ENCODE peak calls at places on chromosomes 5 and 9, in four cellular contexts. N is keratinocyte, U is K562, V is H1. R is an unnamed sample. For H4K20me1, the result is how much of the 10 kb centered on the place peaks cover.

GRCh38 chr5:79974896-79975295 is 16.2 kb downstream of the MTX3 start:
- DNase-seq in U (no peak), V (no peak), N (no peak), R (no peak)

GRCh38 chr9:78015242-78015641 is 16.4 kb downstream of the GNAQ start:
- DNase-seq in N (no peak), U (no peak), V (no peak), R (no peak)

GRCh38 chr5:69075522-69076169 is 18.2 kb upstream of the SLC30A5 start:
- DNase-seq in U (no peak), N (no peak), V (no peak), R (no peak)

GRCh38 chr9:133968428-133968827 is 23.7 kb downstream of the VAV2 start:
- DNase-seq in V (no peak), U (no peak), N (no peak), R (no peak)

GRCh38 chr5:155027993-155028629 is 14.6 kb downstream of the KIF4B start:
- DNase-seq in V (no peak), N (no peak), U (peak), R (no peak)

GRCh38 chr9:90637626-90638025 is 5.0 kb downstream of the DIRAS2 start:
- DNase-seq in N (no peak), V (no peak), U (no peak), R (no peak)

GRCh38 chr5:105978011-105978410 is 1692.7 kb downstream of the EFNA5 start:
- DNase-seq in V (no peak), U (no peak), N (no peak), R (no peak)

GRCh38 chr9:121929893-121930875 is 162.9 kb downstream of the TTLL11 start:
- DNase-seq in V (no peak), U (peak), N (no peak), R (peak)

GRCh38 chr9:129898205-129898604 is 62.9 kb downstream of the USP20 start:
- DNase-seq in V (no peak), N (no peak), U (no peak), R (no peak)

GRCh38 chr5:181151146-181151545 is 3.8 kb downstream of the OR2V2 start:
- DNase-seq in U (no peak), V (no peak), N (no peak), R (no peak)

GRCh38 chr9:128088253-128088945 is 20.4 kb downstream of the SLC25A25 start:
- DNase-seq in V (no peak), N (no peak), U (no peak), R (no peak)

GRCh38 chr5:115467631-115468030 is 76.9 kb downstream of the FEM1C start:
- DNase-seq in V (no peak), U (no peak), N (no peak), R (no peak)

GRCh38 chr9:134491436-134491835 is 150.2 kb upstream of the COL5A1 start:
- DNase-seq in V (no peak), U (no peak), N (no peak), R (no peak)

GRCh38 chr5:59380350-59380951 is 513.1 kb downstream of the PDE4D start:
- DNase-seq in U (peak), V (no peak), N (peak), R (peak)

GRCh38 chr9:94824913-94825619 is 98.6 kb downstream of the AOPEP start:
- DNase-seq in N (no peak), V (peak), U (no peak), R (no peak)

GRCh38 chr9:35172878-35173277 is 11.1 kb downstream of the UNC13B start:
- DNase-seq in U (no peak), N (no peak), V (no peak), R (no peak)

GRCh38 chr5:11400312-11400711 is 503.9 kb downstream of the CTNND2 start:
- DNase-seq in U (no peak), V (no peak), N (no peak), R (no peak)

GRCh38 chr9:133003071-133003461 is 24.6 kb downstream of the GFI1B start:
- DNase-seq in N (no peak), V (no peak), U (peak), R (peak)

GRCh38 chr9:98045234-98046160 is 11.0 kb upstream of the NANS start:
- DNase-seq in U (peak), N (no peak), V (no peak), R (peak)

GRCh38 chr5:40332945-40333344 is 346.8 kb upstream of the PTGER4 start:
- DNase-seq in U (no peak), N (no peak), V (no peak), R (no peak)

GRCh38 chr9:109467936-109468335 is 30.2 kb downstream of the PTPN3 start:
- DNase-seq in U (no peak), N (no peak), V (no peak), R (no peak)

GRCh38 chr5:87015908-87016307 is 251.8 kb upstream of the RASA1 start:
- DNase-seq in N (no peak), U (no peak), V (no peak), R (no peak)

GRCh38 chr9:112312139-112312538 is 21.3 kb downstream of the PTBP3 start:
- DNase-seq in U (no peak), N (no peak), V (no peak), R (no peak)

GRCh38 chr9:112311497-112311896 is 21.9 kb downstream of the PTBP3 start:
- DNase-seq in N (no peak), V (no peak), U (no peak), R (no peak)

GRCh38 chr9:112310826-112311225 is 22.6 kb downstream of the PTBP3 start:
- DNase-seq in U (no peak), V (no peak), N (no peak), R (no peak)

DNA sequence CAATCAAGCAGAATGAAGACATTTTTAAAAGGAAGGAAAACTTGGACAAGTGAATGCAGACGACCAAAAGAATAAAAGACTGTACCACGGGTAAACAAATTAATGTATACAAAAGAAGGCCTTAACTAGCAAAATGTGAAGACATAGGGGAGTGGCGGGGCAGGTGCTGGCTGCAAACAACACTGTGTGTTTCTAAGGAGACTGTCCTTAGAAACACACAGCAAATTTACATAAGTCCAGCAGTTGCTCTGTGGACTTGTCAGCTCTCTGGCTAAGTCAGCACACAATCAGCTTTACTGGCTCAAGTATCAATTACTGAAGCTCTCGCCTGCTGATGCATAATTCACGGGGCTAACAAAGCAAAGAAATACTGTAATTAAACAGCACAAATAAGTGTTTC is 24.8 kb downstream of the PTBP3 start:
- DNase-seq in U (no peak), N (no peak), V (no peak), R (no peak)
- H4K20me1 ChIP-seq in U (under half), N (under half), V (under half), R (under half)

DNA sequence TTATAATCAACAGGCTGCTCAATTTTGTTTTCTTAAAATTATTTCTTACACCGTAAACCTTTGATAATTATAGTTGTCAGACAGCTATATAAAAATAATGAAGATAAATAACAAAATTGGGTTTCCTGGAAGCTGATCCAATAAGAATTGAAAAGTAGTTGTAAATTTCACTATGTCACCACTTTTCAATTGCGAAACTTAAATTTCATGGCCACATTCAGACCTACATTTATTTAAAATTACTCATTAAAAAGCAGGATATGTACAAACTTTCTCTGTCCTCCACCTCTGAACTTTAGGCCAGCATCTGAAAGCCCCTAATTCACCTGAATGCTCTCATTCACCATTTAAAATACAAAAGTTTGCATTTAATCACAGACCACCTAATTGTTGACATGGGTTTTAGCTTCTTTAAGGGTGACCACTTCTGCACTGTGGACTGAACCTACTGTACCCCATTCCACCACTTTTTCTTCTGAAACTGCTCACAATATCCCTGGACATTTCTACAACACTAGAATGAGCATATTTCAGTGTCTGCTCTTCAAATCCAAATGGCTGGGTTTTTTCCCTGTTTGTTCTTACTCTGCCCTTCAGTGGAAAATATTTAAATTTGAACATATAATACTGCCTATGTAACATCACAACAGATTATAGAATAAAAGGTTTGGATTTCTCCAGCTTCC is 644 bp downstream of the SELENOP start:
- DNase-seq in U (no peak), N (no peak), V (no peak), R (no peak)
- H3K4me3 ChIP-seq in U (no peak), N (peak), V (peak), R (no peak)

GRCh38 chr5:1788828-1789227 is 10.8 kb downstream of the MRPL36 start:
- DNase-seq in N (no peak), U (no peak), V (no peak), R (no peak)
- H3K9ac ChIP-seq in N (no peak), U (no peak), V (no peak), R (no peak)

DNA sequence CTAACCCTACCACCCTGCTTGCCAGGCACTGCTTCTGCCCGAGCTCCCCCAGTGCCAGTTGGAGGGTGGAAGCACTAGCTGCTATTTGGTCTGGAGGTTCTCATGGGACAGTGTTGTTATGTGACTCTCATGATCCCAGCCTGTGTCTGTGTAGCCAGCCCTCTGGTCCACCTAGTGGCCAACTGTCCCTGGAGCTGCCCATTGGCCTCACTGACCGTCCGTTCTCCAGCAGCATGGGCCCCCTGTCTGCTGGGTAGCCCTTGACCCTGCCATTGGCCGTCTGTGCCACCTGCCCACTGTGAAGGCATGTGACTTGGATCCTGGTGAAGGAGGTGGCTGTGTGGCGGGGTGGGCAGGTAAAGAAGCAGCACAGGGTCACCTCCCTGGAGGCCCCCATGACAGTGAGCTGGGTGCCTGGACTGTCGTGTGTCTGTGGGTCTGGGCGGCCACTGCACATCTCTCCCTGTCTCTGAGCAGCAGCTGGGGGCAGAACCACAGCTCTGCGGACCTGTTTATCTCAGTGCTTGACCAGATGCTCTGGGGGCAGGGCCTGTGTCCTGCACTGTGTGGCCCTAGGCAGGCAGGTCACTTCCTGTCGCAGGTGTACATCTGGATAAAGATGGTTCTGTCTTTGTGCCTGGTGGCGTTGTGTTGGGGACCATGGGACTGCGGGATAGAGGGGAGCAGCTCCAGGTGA is 11.4 kb downstream of the PHF2 start:
- DNase-seq in N (no peak), U (peak), V (no peak), R (no peak)
- H4K20me1 ChIP-seq in N (under half), U (under half), V (under half), R (under half)

DNA sequence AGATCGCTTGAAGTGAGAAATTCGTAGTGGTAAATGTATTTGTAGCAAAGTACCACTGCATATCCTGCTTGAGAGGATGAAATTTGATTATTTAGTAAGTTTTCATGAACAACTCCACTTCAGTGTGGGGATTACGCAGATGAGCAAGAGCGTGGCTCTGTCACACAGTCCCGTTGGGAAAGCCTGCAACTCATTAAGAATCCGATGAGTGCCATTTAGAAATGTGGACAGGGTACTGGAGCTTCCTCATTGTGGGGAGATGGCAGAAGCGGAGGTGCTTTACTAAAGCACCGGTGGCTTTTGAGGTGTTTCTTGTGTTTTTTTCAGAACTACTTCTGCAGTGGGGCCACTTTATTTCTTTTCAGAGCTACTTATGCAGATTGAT is 1.4 kb downstream of the TJP2 start:
- DNase-seq in U (no peak), V (no peak), N (no peak), R (no peak)
- H3K4me3 ChIP-seq in U (peak), V (peak), N (peak), R (no peak)

GRCh38 chr9:105254226-105254625 is 9.8 kb downstream of the SLC44A1 start:
- DNase-seq in V (no peak), U (no peak), N (no peak), R (no peak)

GRCh38 chr9:105248691-105249090 is 4.2 kb downstream of the SLC44A1 start:
- DNase-seq in V (no peak), U (no peak), N (no peak), R (no peak)

GRCh38 chr9:105251133-105251532 is 6.7 kb downstream of the SLC44A1 start:
- DNase-seq in V (no peak), N (no peak), U (no peak), R (no peak)

GRCh38 chr9:105252405-105252756 is 7.9 kb downstream of the SLC44A1 start:
- DNase-seq in U (no peak), N (no peak), V (no peak), R (no peak)

DNA sequence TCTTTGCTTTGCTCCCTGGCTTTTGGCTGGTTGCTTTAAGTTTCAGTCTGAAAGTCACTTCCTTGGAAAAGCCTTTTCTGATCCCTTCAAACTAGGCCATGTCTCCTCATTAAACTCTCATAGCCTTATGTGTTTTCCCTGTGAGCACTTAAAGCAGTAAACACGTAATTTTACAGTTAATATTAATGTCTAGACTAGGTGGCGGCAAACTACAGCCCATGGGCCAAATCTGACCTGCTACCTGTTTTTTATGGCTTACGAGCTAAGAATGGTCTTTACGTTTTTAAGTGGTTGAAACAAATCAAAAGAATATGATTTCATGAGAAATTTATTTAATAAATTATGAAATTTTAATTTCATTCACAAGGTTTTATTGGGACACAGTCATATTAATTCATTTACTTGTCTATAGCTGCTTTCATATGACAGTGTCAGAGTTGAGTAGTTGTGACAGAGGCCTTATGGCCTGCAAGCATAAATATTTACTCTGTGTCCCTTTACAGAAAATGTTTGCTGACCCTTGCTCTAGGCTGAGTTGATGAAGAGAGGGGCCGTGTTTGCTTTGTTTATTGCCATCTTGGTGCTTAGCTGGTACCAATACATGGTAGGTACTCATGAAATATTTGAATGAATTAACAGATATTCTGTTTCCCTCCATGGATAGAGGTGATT is 7.4 kb downstream of the SLC44A1 start:
- DNase-seq in U (no peak), N (no peak), V (no peak), R (no peak)
- H3K9ac ChIP-seq in U (no peak), N (no peak), V (no peak), R (no peak)